ENCODE peak calls at places on chromosomes 7 and 10, in seven cellular contexts. J is neural crest cell, L is AG09309, N is kidney epithelial cell, E is epithelial cell of esophagus, A is Panc1, O is cardiac muscle cell. C is an unnamed sample.

GRCh38 chr7:130662426-130662825 is 6.1 kb downstream of the COPG2 start:
- DNase-seq in A (no peak), N (no peak), E (peak; percentile 7), O (no peak), L (no peak), J (no peak), C (no peak)

GRCh38 chr7:124965553-124965952 is 35.9 kb upstream of the POT1 start:
- DNase-seq in O (no peak), E (no peak), A (no peak), J (no peak), N (no peak), L (no peak), C (no peak)

GRCh38 chr10:13449296-13449695 is 79.5 kb downstream of the BEND7 start:
- DNase-seq in N (no peak), O (no peak), A (no peak), J (no peak), L (no peak), E (peak; percentile 78), C (no peak)

GRCh38 chr7:6160191-6160623 is 112.2 kb downstream of the CYTH3 start:
- DNase-seq in L (peak; percentile 34), J (peak; percentile 46), A (no peak), O (peak; percentile 69), E (peak; percentile 47), N (no peak), C (peak; percentile 58)

GRCh38 chr7:34748244-34749039 is 90.4 kb downstream of the NPSR1 start:
- DNase-seq in L (peak; percentile 5), A (peak; percentile 93), E (peak; percentile 64), O (no peak), N (peak; percentile 89), J (no peak), C (peak; percentile 97)

GRCh38 chr10:94567714-94568520 is 22.3 kb downstream of the HELLS start:
- DNase-seq in L (no peak), E (peak; percentile 15), J (no peak), O (no peak), A (no peak), N (no peak), C (no peak)

GRCh38 chr10:30756151-30756550 is 126.6 kb upstream of the LYZL2 start:
- DNase-seq in O (no peak), L (no peak), A (no peak), N (no peak), J (no peak), E (no peak), C (no peak)

GRCh38 chr7:131072505-131073091 is 255.1 kb upstream of the MKLN1 start:
- DNase-seq in O (peak; percentile 56), A (no peak), N (no peak), L (no peak), E (peak; percentile 13), J (no peak), C (no peak)

GRCh38 chr10:120494313-120494710 is 37.3 kb downstream of the PLPP4 start:
- DNase-seq in A (no peak), E (no peak), N (no peak), O (no peak), L (no peak), J (no peak), C (no peak)

GRCh38 chr10:26839966-26840627 is 20.7 kb downstream of the ABI1 start:
- DNase-seq in A (no peak), O (peak; percentile 47), J (no peak), E (no peak), L (no peak), N (no peak), C (no peak)

GRCh38 chr7:99006739-99007424 is 128.6 kb downstream of the TRRAP start:
- DNase-seq in O (no peak), E (no peak), J (no peak), A (no peak), L (no peak), N (no peak), C (no peak)

GRCh38 chr7:24982917-24983316 is 2.9 kb upstream of the OSBPL3 start:
- DNase-seq in L (no peak), A (no peak), O (peak; percentile 7), J (no peak), N (no peak), E (peak; percentile 19), C (peak; percentile 50)
- TF ChIP-seq CTCF in L (peak; percentile 31), A (peak; percentile 78), O (peak; percentile 35), J (peak; percentile 38), N (peak; percentile 17), E (peak; percentile 35), C (peak; percentile 61)

DNA sequence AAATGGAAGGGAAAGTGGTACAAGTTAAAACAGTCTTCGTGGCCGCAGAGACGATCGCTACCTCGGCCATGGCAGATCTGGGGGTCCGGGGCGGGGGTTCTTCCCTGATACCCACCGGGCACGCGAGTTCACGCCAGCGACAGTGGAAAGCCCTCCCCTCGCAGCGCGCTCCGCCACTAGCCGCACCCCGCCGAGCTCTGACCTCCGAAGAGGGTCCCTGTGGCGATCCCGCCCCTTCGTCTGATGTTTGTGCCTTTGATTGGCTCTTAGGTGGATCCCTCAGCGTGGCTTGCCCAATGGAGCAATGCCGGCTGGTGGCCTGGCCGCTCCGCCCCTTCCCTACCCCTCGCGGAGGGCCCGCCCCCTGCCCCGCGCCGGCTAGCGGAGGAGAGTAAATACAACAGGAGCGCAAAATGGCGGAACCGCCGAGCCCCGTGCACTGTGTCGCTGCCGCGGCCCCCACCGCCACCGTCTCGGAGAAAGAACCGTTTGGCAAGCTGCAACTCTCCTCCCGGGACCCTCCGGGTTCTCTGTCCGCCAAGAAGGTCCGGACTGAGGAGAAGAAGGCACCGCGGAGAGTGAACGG is at the start of gene RSBN1L:
- DNase-seq in O (peak; percentile 99), A (peak; percentile 92), E (peak; percentile 99), J (peak; percentile 96), N (peak; percentile 86), L (peak; percentile 87), C (peak; percentile 96)
- TF ChIP-seq CTCF in O (peak; percentile 36), A (no peak), E (peak; percentile 35), J (peak; percentile 42), N (peak; percentile 33), L (peak; percentile 44), C (no peak)

GRCh38 chr10:29659770-29660097 is 25.0 kb upstream of the SVIL start:
- DNase-seq in A (no peak), L (no peak), E (no peak), O (no peak), J (no peak), N (no peak), C (no peak)

GRCh38 chr10:29663718-29664117 is 28.9 kb upstream of the SVIL start:
- DNase-seq in J (no peak), N (no peak), E (no peak), A (no peak), O (no peak), L (no peak), C (no peak)

GRCh38 chr10:29657719-29658274 is 23.0 kb upstream of the SVIL start:
- DNase-seq in O (no peak), A (no peak), N (no peak), L (no peak), E (no peak), J (no peak), C (no peak)

GRCh38 chr10:29656451-29656992 is 21.8 kb upstream of the SVIL start:
- DNase-seq in N (no peak), E (no peak), O (no peak), L (no peak), J (no peak), A (no peak), C (no peak)

GRCh38 chr10:29658984-29659769 is 24.4 kb upstream of the SVIL start:
- DNase-seq in J (no peak), N (peak; percentile 100), E (peak; percentile 98), O (no peak), A (peak; percentile 94), L (peak; percentile 97), C (peak; percentile 84)
- TF ChIP-seq CTCF in J (peak; percentile 45), N (peak; percentile 35), E (peak; percentile 70), O (peak; percentile 42), A (peak; percentile 11), L (peak; percentile 43), C (no peak)

GRCh38 chr7:122886357-122887081 is at the start of gene CADPS2:
- DNase-seq in A (no peak), E (peak; percentile 63), J (peak; percentile 67), L (peak; percentile 16), N (peak; percentile 42), O (peak; percentile 85), C (peak; percentile 91)
- TF ChIP-seq CTCF in A (no peak), E (peak; percentile 16), J (peak; percentile 43), L (peak; percentile 34), N (no peak), O (peak; percentile 25), C (no peak)